ENCODE peak calls at places on chromosomes 11 and 22, in ten cellular contexts. One of them, this sample, is unnamed.

GRCh38 chr22:43173976-43174720 is 12.8 kb downstream of the TTLL12 start:
- DNase-seq in CD8-positive, alpha-beta T cell: no peak
- DNase-seq in cardiac fibroblast: no peak
- DNase-seq in testis: no peak
- DNase-seq in IMR-90: no peak
- DNase-seq in cardiac muscle cell: no peak
- DNase-seq in hepatocyte: no peak
- DNase-seq in MM.1S: no peak
- DNase-seq in HL-60: no peak
- DNase-seq in NB4: no peak
- DNase-seq in this sample: no peak

GRCh38 chr22:26172389-26172990 is 3.2 kb downstream of the SEZ6L start:
- DNase-seq in CD8-positive, alpha-beta T cell: peak
- DNase-seq in cardiac fibroblast: peak
- DNase-seq in testis: peak
- DNase-seq in IMR-90: peak
- DNase-seq in cardiac muscle cell: peak
- DNase-seq in hepatocyte: peak
- DNase-seq in MM.1S: peak
- DNase-seq in HL-60: peak
- DNase-seq in NB4: peak
- DNase-seq in this sample: peak

GRCh38 chr11:86802601-86803051 is 2.3 kb downstream of the PRSS23 start:
- DNase-seq in CD8-positive, alpha-beta T cell: no peak
- DNase-seq in cardiac fibroblast: peak
- DNase-seq in testis: peak
- DNase-seq in IMR-90: peak
- DNase-seq in cardiac muscle cell: peak
- DNase-seq in hepatocyte: peak
- DNase-seq in MM.1S: peak
- DNase-seq in HL-60: peak
- DNase-seq in NB4: peak
- DNase-seq in this sample: peak

GRCh38 chr11:114098927-114099326 is 39.4 kb downstream of the ZBTB16 start:
- DNase-seq in CD8-positive, alpha-beta T cell: no peak
- DNase-seq in cardiac fibroblast: no peak
- DNase-seq in testis: no peak
- DNase-seq in IMR-90: no peak
- DNase-seq in cardiac muscle cell: no peak
- DNase-seq in hepatocyte: no peak
- DNase-seq in MM.1S: no peak
- DNase-seq in HL-60: no peak
- DNase-seq in NB4: no peak
- DNase-seq in this sample: peak

GRCh38 chr11:94129505-94130335 is 1.1 kb downstream of the PANX1 start:
- DNase-seq in CD8-positive, alpha-beta T cell: no peak
- DNase-seq in cardiac fibroblast: peak
- DNase-seq in testis: no peak
- DNase-seq in IMR-90: peak
- DNase-seq in cardiac muscle cell: peak
- DNase-seq in hepatocyte: peak
- DNase-seq in MM.1S: no peak
- DNase-seq in HL-60: no peak
- DNase-seq in NB4: no peak
- DNase-seq in this sample: no peak

GRCh38 chr22:19480173-19480568 is 451 bp downstream of the CDC45 start:
- DNase-seq in CD8-positive, alpha-beta T cell: no peak
- DNase-seq in cardiac fibroblast: no peak
- DNase-seq in testis: no peak
- DNase-seq in IMR-90: no peak
- DNase-seq in cardiac muscle cell: no peak
- DNase-seq in hepatocyte: no peak
- DNase-seq in MM.1S: no peak
- DNase-seq in HL-60: no peak
- DNase-seq in NB4: no peak
- DNase-seq in this sample: no peak

GRCh38 chr11:116459233-116459632 is 313.6 kb downstream of the BUD13 start:
- DNase-seq in CD8-positive, alpha-beta T cell: no peak
- DNase-seq in cardiac fibroblast: no peak
- DNase-seq in testis: no peak
- DNase-seq in IMR-90: no peak
- DNase-seq in cardiac muscle cell: no peak
- DNase-seq in hepatocyte: no peak
- DNase-seq in MM.1S: no peak
- DNase-seq in HL-60: no peak
- DNase-seq in NB4: no peak
- DNase-seq in this sample: no peak

GRCh38 chr11:99424313-99425084 is 403.8 kb downstream of the CNTN5 start:
- DNase-seq in CD8-positive, alpha-beta T cell: no peak
- DNase-seq in cardiac fibroblast: no peak
- DNase-seq in testis: no peak
- DNase-seq in IMR-90: no peak
- DNase-seq in cardiac muscle cell: no peak
- DNase-seq in hepatocyte: no peak
- DNase-seq in MM.1S: no peak
- DNase-seq in HL-60: no peak
- DNase-seq in NB4: no peak
- DNase-seq in this sample: no peak

GRCh38 chr11:78684377-78684776 is 109.7 kb upstream of the NARS2 start:
- DNase-seq in CD8-positive, alpha-beta T cell: no peak
- DNase-seq in cardiac fibroblast: peak
- DNase-seq in testis: no peak
- DNase-seq in IMR-90: peak
- DNase-seq in cardiac muscle cell: peak
- DNase-seq in hepatocyte: no peak
- DNase-seq in MM.1S: no peak
- DNase-seq in HL-60: no peak
- DNase-seq in NB4: peak
- DNase-seq in this sample: peak

GRCh38 chr11:8097926-8098325 is 16.9 kb downstream of the TUB start:
- DNase-seq in CD8-positive, alpha-beta T cell: no peak
- DNase-seq in cardiac fibroblast: no peak
- DNase-seq in testis: peak
- DNase-seq in IMR-90: no peak
- DNase-seq in cardiac muscle cell: no peak
- DNase-seq in hepatocyte: no peak
- DNase-seq in MM.1S: no peak
- DNase-seq in HL-60: no peak
- DNase-seq in NB4: no peak
- DNase-seq in this sample: no peak

GRCh38 chr11:47143322-47143721 is 33.4 kb downstream of the ARFGAP2 start:
- DNase-seq in CD8-positive, alpha-beta T cell: no peak
- DNase-seq in cardiac fibroblast: peak
- DNase-seq in testis: no peak
- DNase-seq in IMR-90: peak
- DNase-seq in cardiac muscle cell: peak
- DNase-seq in hepatocyte: peak
- DNase-seq in MM.1S: no peak
- DNase-seq in HL-60: no peak
- DNase-seq in NB4: no peak
- DNase-seq in this sample: peak

GRCh38 chr11:111623527-111624030 is 21.3 kb downstream of the SIK2 start:
- DNase-seq in CD8-positive, alpha-beta T cell: no peak
- DNase-seq in cardiac fibroblast: no peak
- DNase-seq in testis: no peak
- DNase-seq in IMR-90: no peak
- DNase-seq in cardiac muscle cell: no peak
- DNase-seq in hepatocyte: peak
- DNase-seq in MM.1S: no peak
- DNase-seq in HL-60: no peak
- DNase-seq in NB4: no peak
- DNase-seq in this sample: no peak

GRCh38 chr11:3861698-3862097 is 6.2 kb downstream of the STIM1 start:
- DNase-seq in CD8-positive, alpha-beta T cell: no peak
- DNase-seq in cardiac fibroblast: peak
- DNase-seq in testis: no peak
- DNase-seq in IMR-90: no peak
- DNase-seq in cardiac muscle cell: peak
- DNase-seq in hepatocyte: no peak
- DNase-seq in MM.1S: no peak
- DNase-seq in HL-60: peak
- DNase-seq in NB4: peak
- DNase-seq in this sample: peak

GRCh38 chr11:119361056-119361787 is 14.7 kb upstream of the MFRP start:
- DNase-seq in CD8-positive, alpha-beta T cell: no peak
- DNase-seq in cardiac fibroblast: peak
- DNase-seq in testis: no peak
- DNase-seq in IMR-90: peak
- DNase-seq in cardiac muscle cell: peak
- DNase-seq in hepatocyte: peak
- DNase-seq in MM.1S: peak
- DNase-seq in HL-60: peak
- DNase-seq in NB4: peak
- DNase-seq in this sample: peak

GRCh38 chr11:9397746-9398680 is 13.6 kb downstream of the IPO7 start:
- DNase-seq in CD8-positive, alpha-beta T cell: no peak
- DNase-seq in cardiac fibroblast: no peak
- DNase-seq in testis: no peak
- DNase-seq in IMR-90: no peak
- DNase-seq in cardiac muscle cell: no peak
- DNase-seq in hepatocyte: no peak
- DNase-seq in MM.1S: no peak
- DNase-seq in HL-60: no peak
- DNase-seq in NB4: no peak
- DNase-seq in this sample: no peak

GRCh38 chr22:31898911-31899310 is 45.4 kb upstream of the YWHAH start:
- DNase-seq in CD8-positive, alpha-beta T cell: no peak
- DNase-seq in cardiac fibroblast: no peak
- DNase-seq in testis: no peak
- DNase-seq in IMR-90: no peak
- DNase-seq in cardiac muscle cell: no peak
- DNase-seq in hepatocyte: no peak
- DNase-seq in MM.1S: no peak
- DNase-seq in HL-60: no peak
- DNase-seq in NB4: no peak
- DNase-seq in this sample: no peak

GRCh38 chr22:50140615-50141014 is 29.9 kb upstream of the PANX2 start:
- DNase-seq in CD8-positive, alpha-beta T cell: no peak
- DNase-seq in cardiac fibroblast: no peak
- DNase-seq in testis: no peak
- DNase-seq in IMR-90: no peak
- DNase-seq in cardiac muscle cell: peak
- DNase-seq in hepatocyte: no peak
- DNase-seq in MM.1S: no peak
- DNase-seq in HL-60: no peak
- DNase-seq in NB4: peak
- DNase-seq in this sample: peak

GRCh38 chr11:113147249-113147648 is 167.1 kb upstream of the TTC12 start:
- DNase-seq in CD8-positive, alpha-beta T cell: no peak
- DNase-seq in cardiac fibroblast: no peak
- DNase-seq in testis: no peak
- DNase-seq in IMR-90: no peak
- DNase-seq in cardiac muscle cell: peak
- DNase-seq in hepatocyte: no peak
- DNase-seq in MM.1S: no peak
- DNase-seq in HL-60: no peak
- DNase-seq in NB4: no peak
- DNase-seq in this sample: no peak

GRCh38 chr22:29992341-29993275 is 87.7 kb upstream of the HORMAD2 start:
- DNase-seq in CD8-positive, alpha-beta T cell: no peak
- DNase-seq in cardiac fibroblast: peak
- DNase-seq in testis: no peak
- DNase-seq in IMR-90: peak
- DNase-seq in cardiac muscle cell: no peak
- DNase-seq in hepatocyte: no peak
- DNase-seq in MM.1S: no peak
- DNase-seq in HL-60: no peak
- DNase-seq in NB4: no peak
- DNase-seq in this sample: no peak

GRCh38 chr11:35523351-35523768 is 2.1 kb downstream of the PAMR1 start:
- DNase-seq in CD8-positive, alpha-beta T cell: no peak
- DNase-seq in cardiac fibroblast: peak
- DNase-seq in testis: no peak
- DNase-seq in IMR-90: peak
- DNase-seq in cardiac muscle cell: no peak
- DNase-seq in hepatocyte: no peak
- DNase-seq in MM.1S: no peak
- DNase-seq in HL-60: no peak
- DNase-seq in NB4: no peak
- DNase-seq in this sample: peak
- H3K4me3 ChIP-seq in CD8-positive, alpha-beta T cell: no peak
- H3K4me3 ChIP-seq in cardiac fibroblast: peak
- H3K4me3 ChIP-seq in testis: no peak
- H3K4me3 ChIP-seq in IMR-90: peak
- H3K4me3 ChIP-seq in cardiac muscle cell: no peak
- H3K4me3 ChIP-seq in hepatocyte: no peak
- H3K4me3 ChIP-seq in MM.1S: no peak
- H3K4me3 ChIP-seq in HL-60: no peak
- H3K4me3 ChIP-seq in NB4: no peak
- H3K4me3 ChIP-seq in this sample: peak

GRCh38 chr11:83087035-83087434 is 15.3 kb upstream of the RAB30 start:
- DNase-seq in CD8-positive, alpha-beta T cell: no peak
- DNase-seq in cardiac fibroblast: peak
- DNase-seq in testis: no peak
- DNase-seq in IMR-90: no peak
- DNase-seq in cardiac muscle cell: peak
- DNase-seq in hepatocyte: peak
- DNase-seq in MM.1S: no peak
- DNase-seq in HL-60: no peak
- DNase-seq in NB4: peak
- DNase-seq in this sample: peak
- TF ChIP-seq CTCF in CD8-positive, alpha-beta T cell: no peak
- TF ChIP-seq CTCF in cardiac fibroblast: no peak
- TF ChIP-seq CTCF in testis: no peak
- TF ChIP-seq CTCF in IMR-90: no peak
- TF ChIP-seq CTCF in cardiac muscle cell: peak
- TF ChIP-seq CTCF in hepatocyte: peak
- TF ChIP-seq CTCF in MM.1S: peak
- TF ChIP-seq CTCF in HL-60: no peak
- TF ChIP-seq CTCF in NB4: no peak
- TF ChIP-seq CTCF in this sample: peak

DNA sequence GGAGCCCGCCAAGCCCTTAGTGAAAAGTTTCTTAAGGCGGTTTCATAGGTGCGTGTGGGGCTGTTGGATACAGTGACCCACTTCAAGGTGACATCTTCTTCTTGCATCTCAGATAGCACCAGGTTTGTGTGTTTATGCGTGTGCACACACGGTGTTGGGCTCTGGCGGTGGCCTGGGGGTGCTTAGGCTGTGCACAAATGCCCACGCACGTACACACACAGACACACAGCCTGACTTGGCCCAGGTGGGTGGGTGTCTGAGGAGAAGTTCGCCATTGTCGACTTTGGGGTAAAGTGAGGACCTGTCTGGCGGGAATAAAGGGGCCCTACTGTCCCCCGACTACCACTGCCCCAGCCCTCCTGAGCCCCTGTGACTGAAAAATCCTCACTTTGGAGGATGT is 103.8 kb downstream of the KCNQ1 start:
- DNase-seq in CD8-positive, alpha-beta T cell: no peak
- DNase-seq in cardiac fibroblast: no peak
- DNase-seq in testis: no peak
- DNase-seq in IMR-90: no peak
- DNase-seq in cardiac muscle cell: no peak
- DNase-seq in hepatocyte: no peak
- DNase-seq in MM.1S: no peak
- DNase-seq in HL-60: no peak
- DNase-seq in NB4: no peak
- DNase-seq in this sample: no peak
- H3K4me3 ChIP-seq in CD8-positive, alpha-beta T cell: no peak
- H3K4me3 ChIP-seq in cardiac fibroblast: no peak
- H3K4me3 ChIP-seq in testis: no peak
- H3K4me3 ChIP-seq in IMR-90: no peak
- H3K4me3 ChIP-seq in cardiac muscle cell: no peak
- H3K4me3 ChIP-seq in hepatocyte: no peak
- H3K4me3 ChIP-seq in MM.1S: no peak
- H3K4me3 ChIP-seq in HL-60: no peak
- H3K4me3 ChIP-seq in NB4: no peak
- H3K4me3 ChIP-seq in this sample: no peak

GRCh38 chr11:19326499-19326898 is 85.8 kb upstream of the E2F8 start:
- DNase-seq in CD8-positive, alpha-beta T cell: no peak
- DNase-seq in cardiac fibroblast: peak
- DNase-seq in testis: no peak
- DNase-seq in IMR-90: peak
- DNase-seq in cardiac muscle cell: peak
- DNase-seq in hepatocyte: no peak
- DNase-seq in MM.1S: peak
- DNase-seq in HL-60: no peak
- DNase-seq in NB4: no peak
- DNase-seq in this sample: peak
- TF ChIP-seq CTCF in CD8-positive, alpha-beta T cell: no peak
- TF ChIP-seq CTCF in cardiac fibroblast: peak
- TF ChIP-seq CTCF in testis: peak
- TF ChIP-seq CTCF in IMR-90: peak
- TF ChIP-seq CTCF in cardiac muscle cell: peak
- TF ChIP-seq CTCF in hepatocyte: peak
- TF ChIP-seq CTCF in MM.1S: peak
- TF ChIP-seq CTCF in HL-60: no peak
- TF ChIP-seq CTCF in NB4: no peak
- TF ChIP-seq CTCF in this sample: peak